ENCODE peak calls at places on chromosomes 16 and 17, in ten cellular contexts. One of them, this sample, is unnamed.

GRCh38 chr16:58366247-58367031 is 25.8 kb upstream of the GINS3 start:
- DNase-seq in A549: peak
- DNase-seq in stomach: no peak
- DNase-seq in right lobe of liver: no peak
- DNase-seq in heart left ventricle: no peak
- DNase-seq in breast epithelium: no peak
- DNase-seq in IMR-90: peak
- DNase-seq in spleen: no peak
- DNase-seq in Peyer's patch: no peak
- DNase-seq in H54: peak
- DNase-seq in this sample: no peak

GRCh38 chr17:49551221-49552069 is 24.2 kb upstream of the NXPH3 start:
- DNase-seq in right lobe of liver: peak
- DNase-seq in heart left ventricle: no peak
- DNase-seq in breast epithelium: no peak
- DNase-seq in Peyer's patch: no peak
- DNase-seq in IMR-90: no peak
- DNase-seq in H54: no peak
- DNase-seq in stomach: no peak
- DNase-seq in spleen: peak
- DNase-seq in A549: no peak
- DNase-seq in this sample: no peak

GRCh38 chr17:7263071-7263800 is 958 bp upstream of the CLDN7 start:
- DNase-seq in A549: peak
- DNase-seq in heart left ventricle: no peak
- DNase-seq in stomach: no peak
- DNase-seq in spleen: no peak
- DNase-seq in breast epithelium: peak
- DNase-seq in right lobe of liver: no peak
- DNase-seq in IMR-90: no peak
- DNase-seq in Peyer's patch: peak
- DNase-seq in H54: no peak
- DNase-seq in this sample: peak

GRCh38 chr16:79950932-79951719 is 350.6 kb upstream of the MAF start:
- DNase-seq in IMR-90: no peak
- DNase-seq in Peyer's patch: no peak
- DNase-seq in right lobe of liver: no peak
- DNase-seq in breast epithelium: no peak
- DNase-seq in spleen: no peak
- DNase-seq in heart left ventricle: no peak
- DNase-seq in A549: no peak
- DNase-seq in H54: no peak
- DNase-seq in stomach: no peak
- DNase-seq in this sample: no peak

GRCh38 chr16:17475104-17475503 is 4.3 kb upstream of the XYLT1 start:
- DNase-seq in A549: no peak
- DNase-seq in heart left ventricle: no peak
- DNase-seq in breast epithelium: no peak
- DNase-seq in right lobe of liver: no peak
- DNase-seq in H54: no peak
- DNase-seq in stomach: no peak
- DNase-seq in IMR-90: no peak
- DNase-seq in Peyer's patch: no peak
- DNase-seq in spleen: peak
- DNase-seq in this sample: no peak

GRCh38 chr16:47143329-47143676 is 442 bp downstream of the NETO2 start:
- DNase-seq in H54: peak
- DNase-seq in breast epithelium: peak
- DNase-seq in Peyer's patch: peak
- DNase-seq in stomach: peak
- DNase-seq in A549: peak
- DNase-seq in IMR-90: peak
- DNase-seq in heart left ventricle: peak
- DNase-seq in right lobe of liver: peak
- DNase-seq in spleen: peak
- DNase-seq in this sample: peak

GRCh38 chr17:40960144-40960543 is 6.6 kb downstream of the KRT39 start:
- DNase-seq in breast epithelium: no peak
- DNase-seq in IMR-90: peak
- DNase-seq in spleen: no peak
- DNase-seq in Peyer's patch: no peak
- DNase-seq in H54: no peak
- DNase-seq in heart left ventricle: no peak
- DNase-seq in A549: no peak
- DNase-seq in stomach: no peak
- DNase-seq in right lobe of liver: no peak
- DNase-seq in this sample: peak

GRCh38 chr17:81295031-81295677 is at the start of gene SLC38A10:
- DNase-seq in Peyer's patch: peak
- DNase-seq in H54: peak
- DNase-seq in stomach: peak
- DNase-seq in IMR-90: peak
- DNase-seq in A549: peak
- DNase-seq in right lobe of liver: peak
- DNase-seq in spleen: peak
- DNase-seq in breast epithelium: peak
- DNase-seq in heart left ventricle: peak
- DNase-seq in this sample: peak

GRCh38 chr16:27305839-27306442 is 7.8 kb upstream of the IL4R start:
- DNase-seq in right lobe of liver: no peak
- DNase-seq in spleen: no peak
- DNase-seq in IMR-90: no peak
- DNase-seq in A549: no peak
- DNase-seq in stomach: no peak
- DNase-seq in H54: no peak
- DNase-seq in Peyer's patch: no peak
- DNase-seq in heart left ventricle: no peak
- DNase-seq in breast epithelium: no peak
- DNase-seq in this sample: no peak

GRCh38 chr16:27304881-27305280 is 8.9 kb upstream of the IL4R start:
- DNase-seq in IMR-90: no peak
- DNase-seq in spleen: no peak
- DNase-seq in stomach: no peak
- DNase-seq in H54: no peak
- DNase-seq in right lobe of liver: peak
- DNase-seq in heart left ventricle: no peak
- DNase-seq in Peyer's patch: no peak
- DNase-seq in breast epithelium: no peak
- DNase-seq in A549: no peak
- DNase-seq in this sample: no peak

GRCh38 chr16:27303256-27304100 is 10.3 kb upstream of the IL4R start:
- DNase-seq in right lobe of liver: peak
- DNase-seq in IMR-90: no peak
- DNase-seq in heart left ventricle: no peak
- DNase-seq in breast epithelium: peak
- DNase-seq in H54: no peak
- DNase-seq in stomach: no peak
- DNase-seq in A549: no peak
- DNase-seq in spleen: no peak
- DNase-seq in Peyer's patch: no peak
- DNase-seq in this sample: no peak

GRCh38 chr16:27305342-27305741 is 8.4 kb upstream of the IL4R start:
- DNase-seq in right lobe of liver: no peak
- DNase-seq in stomach: no peak
- DNase-seq in H54: no peak
- DNase-seq in Peyer's patch: no peak
- DNase-seq in spleen: no peak
- DNase-seq in A549: no peak
- DNase-seq in heart left ventricle: no peak
- DNase-seq in IMR-90: no peak
- DNase-seq in breast epithelium: no peak
- DNase-seq in this sample: no peak

DNA sequence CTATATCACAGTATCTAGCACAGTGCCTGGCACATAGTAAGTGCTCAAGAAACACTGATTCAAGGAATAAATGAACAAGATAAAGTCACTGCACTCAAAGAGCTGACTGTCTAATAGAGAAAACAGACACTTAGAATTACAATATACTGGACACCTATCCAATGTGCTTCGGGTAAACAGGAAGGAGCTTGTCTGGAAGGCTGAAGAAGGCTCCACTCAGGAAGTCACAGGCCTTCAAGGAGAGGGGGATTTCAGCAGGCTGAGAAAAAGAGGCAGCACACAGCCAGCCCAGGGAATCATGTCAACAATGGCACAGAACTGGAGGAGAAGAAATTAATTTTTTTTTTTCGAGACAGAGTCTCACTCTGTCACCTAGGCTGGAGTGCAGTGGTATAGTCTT is 9.7 kb upstream of the IL4R start:
- DNase-seq in right lobe of liver: no peak
- DNase-seq in Peyer's patch: no peak
- DNase-seq in spleen: no peak
- DNase-seq in A549: no peak
- DNase-seq in heart left ventricle: no peak
- DNase-seq in stomach: no peak
- DNase-seq in IMR-90: no peak
- DNase-seq in breast epithelium: no peak
- DNase-seq in H54: no peak
- DNase-seq in this sample: no peak
- TF ChIP-seq POLR2A in right lobe of liver: no peak
- TF ChIP-seq POLR2A in Peyer's patch: no peak
- TF ChIP-seq POLR2A in spleen: no peak
- TF ChIP-seq POLR2A in A549: no peak
- TF ChIP-seq POLR2A in heart left ventricle: no peak
- TF ChIP-seq POLR2A in stomach: no peak
- TF ChIP-seq POLR2A in IMR-90: no peak
- TF ChIP-seq POLR2A in breast epithelium: no peak
- TF ChIP-seq POLR2A in H54: no peak
- TF ChIP-seq POLR2A in this sample: no peak

DNA sequence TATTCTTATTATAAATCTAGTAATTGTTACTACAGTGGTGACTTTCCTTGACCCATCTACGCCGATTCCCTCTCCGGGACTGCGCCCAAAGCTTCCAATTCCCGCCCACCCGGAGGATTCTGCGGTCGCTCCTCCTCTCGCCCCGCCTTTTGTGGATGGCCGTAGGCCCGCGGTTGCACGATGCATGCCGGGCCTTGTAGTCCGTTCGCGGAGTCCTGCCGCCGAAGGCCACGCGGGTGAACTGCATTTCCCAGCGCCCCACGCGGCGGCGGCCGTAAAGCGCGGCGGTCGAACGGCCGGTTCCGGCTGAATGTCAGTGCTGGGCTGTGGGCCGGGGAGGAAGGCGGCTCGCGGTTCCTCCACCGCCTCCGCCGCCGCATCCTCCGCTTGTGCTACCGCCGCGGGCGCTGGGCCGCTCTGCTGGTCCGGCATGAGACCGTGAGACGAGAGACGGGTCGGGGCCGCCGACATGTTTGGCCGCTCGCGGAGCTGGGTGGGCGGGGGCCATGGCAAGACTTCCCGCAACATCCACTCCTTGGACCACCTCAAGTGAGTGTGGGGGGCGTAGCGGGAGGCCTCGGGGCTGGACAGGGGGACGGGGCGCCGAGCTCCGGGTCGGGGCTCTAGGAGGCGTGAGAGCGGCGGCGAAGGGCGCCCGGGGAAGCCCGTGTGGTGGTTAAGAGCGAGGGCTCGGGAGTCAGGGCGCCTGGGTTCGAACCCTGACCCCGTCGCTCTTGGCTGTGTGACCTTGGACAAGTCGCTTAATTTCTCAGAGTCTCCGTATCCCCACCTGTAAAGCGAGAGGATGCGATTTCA is at the start of gene CLEC16A:
- DNase-seq in heart left ventricle: peak
- DNase-seq in spleen: peak
- DNase-seq in H54: peak
- DNase-seq in right lobe of liver: peak
- DNase-seq in stomach: peak
- DNase-seq in IMR-90: peak
- DNase-seq in A549: peak
- DNase-seq in Peyer's patch: peak
- DNase-seq in breast epithelium: peak
- DNase-seq in this sample: peak
- TF ChIP-seq POLR2A in heart left ventricle: peak
- TF ChIP-seq POLR2A in spleen: peak
- TF ChIP-seq POLR2A in H54: peak
- TF ChIP-seq POLR2A in right lobe of liver: peak
- TF ChIP-seq POLR2A in stomach: no peak
- TF ChIP-seq POLR2A in IMR-90: peak
- TF ChIP-seq POLR2A in A549: peak
- TF ChIP-seq POLR2A in Peyer's patch: peak
- TF ChIP-seq POLR2A in breast epithelium: peak
- TF ChIP-seq POLR2A in this sample: peak

DNA sequence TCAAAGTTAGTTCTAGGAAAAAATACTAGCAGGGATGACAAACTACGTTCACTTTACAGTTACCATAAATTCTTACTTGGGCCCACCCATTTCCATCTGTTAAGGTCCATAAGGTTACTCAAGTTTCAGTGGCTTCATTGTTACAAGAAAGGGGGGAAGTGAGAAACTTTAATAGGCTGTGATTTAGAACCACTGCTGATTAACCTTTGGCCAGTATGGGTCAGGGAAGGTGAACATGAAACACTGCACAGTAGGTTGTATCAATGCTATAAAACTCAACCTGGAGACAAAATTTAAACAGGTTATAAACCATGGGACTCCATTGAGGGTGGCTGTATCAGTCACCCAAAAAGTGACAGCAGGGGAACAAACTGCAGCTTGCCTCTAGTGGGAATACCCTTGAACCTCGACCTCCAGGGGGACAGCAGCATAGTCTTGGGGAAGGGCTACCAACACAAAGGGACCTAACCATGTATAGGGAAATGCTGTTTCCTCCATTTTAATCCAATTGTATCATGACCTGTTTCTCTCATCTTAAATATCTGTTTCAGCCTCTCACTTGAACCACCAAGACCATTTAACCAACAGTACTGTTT is 10.4 kb downstream of the PTRH2 start:
- DNase-seq in stomach: no peak
- DNase-seq in IMR-90: no peak
- DNase-seq in breast epithelium: no peak
- DNase-seq in A549: no peak
- DNase-seq in right lobe of liver: no peak
- DNase-seq in Peyer's patch: no peak
- DNase-seq in spleen: no peak
- DNase-seq in heart left ventricle: no peak
- DNase-seq in H54: no peak
- DNase-seq in this sample: no peak
- TF ChIP-seq POLR2A in stomach: no peak
- TF ChIP-seq POLR2A in IMR-90: no peak
- TF ChIP-seq POLR2A in breast epithelium: no peak
- TF ChIP-seq POLR2A in A549: no peak
- TF ChIP-seq POLR2A in right lobe of liver: no peak
- TF ChIP-seq POLR2A in Peyer's patch: no peak
- TF ChIP-seq POLR2A in spleen: no peak
- TF ChIP-seq POLR2A in heart left ventricle: no peak
- TF ChIP-seq POLR2A in H54: no peak
- TF ChIP-seq POLR2A in this sample: no peak

GRCh38 chr17:72717276-72717675 is 375.2 kb downstream of the SLC39A11 start:
- DNase-seq in A549: no peak
- DNase-seq in IMR-90: no peak
- DNase-seq in H54: no peak
- DNase-seq in spleen: no peak
- DNase-seq in Peyer's patch: no peak
- DNase-seq in stomach: no peak
- DNase-seq in right lobe of liver: no peak
- DNase-seq in breast epithelium: no peak
- DNase-seq in heart left ventricle: no peak
- DNase-seq in this sample: no peak

GRCh38 chr17:72713701-72714100 is 378.8 kb downstream of the SLC39A11 start:
- DNase-seq in H54: no peak
- DNase-seq in A549: no peak
- DNase-seq in right lobe of liver: no peak
- DNase-seq in breast epithelium: no peak
- DNase-seq in heart left ventricle: no peak
- DNase-seq in stomach: no peak
- DNase-seq in Peyer's patch: no peak
- DNase-seq in spleen: no peak
- DNase-seq in IMR-90: no peak
- DNase-seq in this sample: no peak

GRCh38 chr17:72717676-72718075 is 374.8 kb downstream of the SLC39A11 start:
- DNase-seq in IMR-90: no peak
- DNase-seq in Peyer's patch: no peak
- DNase-seq in breast epithelium: no peak
- DNase-seq in spleen: no peak
- DNase-seq in stomach: no peak
- DNase-seq in H54: no peak
- DNase-seq in right lobe of liver: no peak
- DNase-seq in A549: no peak
- DNase-seq in heart left ventricle: no peak
- DNase-seq in this sample: no peak

GRCh38 chr17:72714357-72714966 is 378.0 kb downstream of the SLC39A11 start:
- DNase-seq in spleen: no peak
- DNase-seq in heart left ventricle: no peak
- DNase-seq in A549: peak
- DNase-seq in IMR-90: no peak
- DNase-seq in right lobe of liver: no peak
- DNase-seq in stomach: no peak
- DNase-seq in Peyer's patch: no peak
- DNase-seq in breast epithelium: no peak
- DNase-seq in H54: no peak
- DNase-seq in this sample: no peak

GRCh38 chr17:72715906-72716572 is 376.4 kb downstream of the SLC39A11 start:
- DNase-seq in H54: peak
- DNase-seq in spleen: no peak
- DNase-seq in heart left ventricle: no peak
- DNase-seq in IMR-90: peak
- DNase-seq in right lobe of liver: no peak
- DNase-seq in A549: peak
- DNase-seq in breast epithelium: peak
- DNase-seq in stomach: no peak
- DNase-seq in Peyer's patch: no peak
- DNase-seq in this sample: peak
- TF ChIP-seq POLR2A in H54: no peak
- TF ChIP-seq POLR2A in spleen: no peak
- TF ChIP-seq POLR2A in heart left ventricle: no peak
- TF ChIP-seq POLR2A in IMR-90: peak
- TF ChIP-seq POLR2A in right lobe of liver: no peak
- TF ChIP-seq POLR2A in A549: no peak
- TF ChIP-seq POLR2A in breast epithelium: no peak
- TF ChIP-seq POLR2A in stomach: no peak
- TF ChIP-seq POLR2A in Peyer's patch: no peak
- TF ChIP-seq POLR2A in this sample: no peak